ENCODE peak calls at places on chromosomes 4 and X, in eight cellular contexts. One of them, this sample, is unnamed.

GRCh38 chr4:3874525-3875110 is 108.4 kb downstream of the ADRA2C start:
- DNase-seq in mammary epithelial cell: no peak
- DNase-seq in stimulated activated CD4-positive, alpha-beta T cell treated with anti-CD3 and anti-CD28 coated beads, TNF-alpha, amount 100 ng/mL, for 1 hour: no peak
- DNase-seq in smooth muscle cell of the brain vasculature: no peak
- DNase-seq in NCI-H226: no peak
- DNase-seq in RCC 7860: no peak
- DNase-seq in HFFc6: no peak
- DNase-seq in non-pigmented ciliary epithelial cell: no peak
- DNase-seq in this sample: no peak

GRCh38 chr4:153467154-153467896 is 1.2 kb downstream of the TMEM131L start:
- DNase-seq in non-pigmented ciliary epithelial cell: no peak
- DNase-seq in NCI-H226: no peak
- DNase-seq in smooth muscle cell of the brain vasculature: no peak
- DNase-seq in RCC 7860: no peak
- DNase-seq in mammary epithelial cell: peak
- DNase-seq in stimulated activated CD4-positive, alpha-beta T cell treated with anti-CD3 and anti-CD28 coated beads, TNF-alpha, amount 100 ng/mL, for 1 hour: no peak
- DNase-seq in HFFc6: no peak
- DNase-seq in this sample: no peak

GRCh38 chrX:129772796-129773431 is 6.8 kb upstream of the SASH3 start:
- DNase-seq in stimulated activated CD4-positive, alpha-beta T cell treated with anti-CD3 and anti-CD28 coated beads, TNF-alpha, amount 100 ng/mL, for 1 hour: no peak
- DNase-seq in smooth muscle cell of the brain vasculature: no peak
- DNase-seq in non-pigmented ciliary epithelial cell: no peak
- DNase-seq in HFFc6: no peak
- DNase-seq in NCI-H226: no peak
- DNase-seq in RCC 7860: no peak
- DNase-seq in mammary epithelial cell: no peak
- DNase-seq in this sample: no peak

GRCh38 chrX:17732138-17732783 is 5.0 kb upstream of the SCML1 start:
- DNase-seq in smooth muscle cell of the brain vasculature: no peak
- DNase-seq in HFFc6: no peak
- DNase-seq in RCC 7860: no peak
- DNase-seq in NCI-H226: no peak
- DNase-seq in mammary epithelial cell: no peak
- DNase-seq in stimulated activated CD4-positive, alpha-beta T cell treated with anti-CD3 and anti-CD28 coated beads, TNF-alpha, amount 100 ng/mL, for 1 hour: no peak
- DNase-seq in non-pigmented ciliary epithelial cell: no peak
- DNase-seq in this sample: no peak

GRCh38 chrX:131617182-131617581 is 73.3 kb downstream of the OR13H1 start:
- DNase-seq in non-pigmented ciliary epithelial cell: no peak
- DNase-seq in smooth muscle cell of the brain vasculature: no peak
- DNase-seq in RCC 7860: peak
- DNase-seq in mammary epithelial cell: peak
- DNase-seq in NCI-H226: peak
- DNase-seq in HFFc6: peak
- DNase-seq in stimulated activated CD4-positive, alpha-beta T cell treated with anti-CD3 and anti-CD28 coated beads, TNF-alpha, amount 100 ng/mL, for 1 hour: no peak
- DNase-seq in this sample: peak

GRCh38 chr4:14783011-14783877 is 219.0 kb upstream of the CPEB2 start:
- DNase-seq in non-pigmented ciliary epithelial cell: peak
- DNase-seq in NCI-H226: peak
- DNase-seq in HFFc6: no peak
- DNase-seq in mammary epithelial cell: peak
- DNase-seq in RCC 7860: peak
- DNase-seq in smooth muscle cell of the brain vasculature: peak
- DNase-seq in stimulated activated CD4-positive, alpha-beta T cell treated with anti-CD3 and anti-CD28 coated beads, TNF-alpha, amount 100 ng/mL, for 1 hour: no peak
- DNase-seq in this sample: no peak

GRCh38 chrX:13472975-13473665 is 96.3 kb upstream of the EGFL6 start:
- DNase-seq in RCC 7860: no peak
- DNase-seq in NCI-H226: no peak
- DNase-seq in smooth muscle cell of the brain vasculature: no peak
- DNase-seq in stimulated activated CD4-positive, alpha-beta T cell treated with anti-CD3 and anti-CD28 coated beads, TNF-alpha, amount 100 ng/mL, for 1 hour: no peak
- DNase-seq in non-pigmented ciliary epithelial cell: no peak
- DNase-seq in mammary epithelial cell: no peak
- DNase-seq in HFFc6: no peak
- DNase-seq in this sample: no peak

GRCh38 chr4:112521123-112522116 is 5.4 kb upstream of the NEUROG2 start:
- DNase-seq in stimulated activated CD4-positive, alpha-beta T cell treated with anti-CD3 and anti-CD28 coated beads, TNF-alpha, amount 100 ng/mL, for 1 hour: no peak
- DNase-seq in RCC 7860: no peak
- DNase-seq in smooth muscle cell of the brain vasculature: no peak
- DNase-seq in mammary epithelial cell: no peak
- DNase-seq in non-pigmented ciliary epithelial cell: no peak
- DNase-seq in HFFc6: no peak
- DNase-seq in NCI-H226: no peak
- DNase-seq in this sample: no peak

GRCh38 chrX:116238093-116238492 is 67.5 kb downstream of the AGTR2 start:
- DNase-seq in mammary epithelial cell: peak
- DNase-seq in non-pigmented ciliary epithelial cell: no peak
- DNase-seq in NCI-H226: no peak
- DNase-seq in HFFc6: no peak
- DNase-seq in smooth muscle cell of the brain vasculature: no peak
- DNase-seq in RCC 7860: no peak
- DNase-seq in stimulated activated CD4-positive, alpha-beta T cell treated with anti-CD3 and anti-CD28 coated beads, TNF-alpha, amount 100 ng/mL, for 1 hour: no peak
- DNase-seq in this sample: no peak

GRCh38 chrX:151711787-151712186 is 4.0 kb upstream of the FATE1 start:
- DNase-seq in smooth muscle cell of the brain vasculature: no peak
- DNase-seq in NCI-H226: no peak
- DNase-seq in mammary epithelial cell: no peak
- DNase-seq in HFFc6: no peak
- DNase-seq in stimulated activated CD4-positive, alpha-beta T cell treated with anti-CD3 and anti-CD28 coated beads, TNF-alpha, amount 100 ng/mL, for 1 hour: no peak
- DNase-seq in RCC 7860: no peak
- DNase-seq in non-pigmented ciliary epithelial cell: no peak
- DNase-seq in this sample: no peak

GRCh38 chrX:19064175-19064574 is 58.1 kb downstream of the ADGRG2 start:
- DNase-seq in HFFc6: no peak
- DNase-seq in smooth muscle cell of the brain vasculature: peak
- DNase-seq in non-pigmented ciliary epithelial cell: peak
- DNase-seq in RCC 7860: no peak
- DNase-seq in mammary epithelial cell: no peak
- DNase-seq in NCI-H226: peak
- DNase-seq in stimulated activated CD4-positive, alpha-beta T cell treated with anti-CD3 and anti-CD28 coated beads, TNF-alpha, amount 100 ng/mL, for 1 hour: no peak
- DNase-seq in this sample: no peak

GRCh38 chrX:38864165-38864564 is 62.9 kb downstream of the MID1IP1 start:
- DNase-seq in RCC 7860: no peak
- DNase-seq in stimulated activated CD4-positive, alpha-beta T cell treated with anti-CD3 and anti-CD28 coated beads, TNF-alpha, amount 100 ng/mL, for 1 hour: no peak
- DNase-seq in smooth muscle cell of the brain vasculature: no peak
- DNase-seq in NCI-H226: no peak
- DNase-seq in mammary epithelial cell: no peak
- DNase-seq in non-pigmented ciliary epithelial cell: no peak
- DNase-seq in HFFc6: peak
- DNase-seq in this sample: no peak

GRCh38 chr4:8645753-8646124 is 53.2 kb downstream of the CPZ start:
- DNase-seq in stimulated activated CD4-positive, alpha-beta T cell treated with anti-CD3 and anti-CD28 coated beads, TNF-alpha, amount 100 ng/mL, for 1 hour: no peak
- DNase-seq in NCI-H226: no peak
- DNase-seq in mammary epithelial cell: no peak
- DNase-seq in RCC 7860: no peak
- DNase-seq in HFFc6: no peak
- DNase-seq in non-pigmented ciliary epithelial cell: no peak
- DNase-seq in smooth muscle cell of the brain vasculature: no peak
- DNase-seq in this sample: no peak

GRCh38 chr4:152000518-152000917 is 239.7 kb upstream of the GATB start:
- DNase-seq in non-pigmented ciliary epithelial cell: no peak
- DNase-seq in mammary epithelial cell: no peak
- DNase-seq in HFFc6: no peak
- DNase-seq in stimulated activated CD4-positive, alpha-beta T cell treated with anti-CD3 and anti-CD28 coated beads, TNF-alpha, amount 100 ng/mL, for 1 hour: no peak
- DNase-seq in smooth muscle cell of the brain vasculature: no peak
- DNase-seq in NCI-H226: no peak
- DNase-seq in RCC 7860: no peak
- DNase-seq in this sample: no peak

GRCh38 chrX:113996781-113997180 is 587.1 kb upstream of the HTR2C start:
- DNase-seq in mammary epithelial cell: no peak
- DNase-seq in non-pigmented ciliary epithelial cell: no peak
- DNase-seq in HFFc6: no peak
- DNase-seq in smooth muscle cell of the brain vasculature: no peak
- DNase-seq in NCI-H226: no peak
- DNase-seq in stimulated activated CD4-positive, alpha-beta T cell treated with anti-CD3 and anti-CD28 coated beads, TNF-alpha, amount 100 ng/mL, for 1 hour: no peak
- DNase-seq in RCC 7860: no peak
- DNase-seq in this sample: no peak

GRCh38 chrX:1587161-1587560 is 4.2 kb upstream of the AKAP17A start:
- DNase-seq in smooth muscle cell of the brain vasculature: no peak
- DNase-seq in RCC 7860: no peak
- DNase-seq in HFFc6: no peak
- DNase-seq in stimulated activated CD4-positive, alpha-beta T cell treated with anti-CD3 and anti-CD28 coated beads, TNF-alpha, amount 100 ng/mL, for 1 hour: no peak
- DNase-seq in non-pigmented ciliary epithelial cell: no peak
- DNase-seq in mammary epithelial cell: no peak
- DNase-seq in NCI-H226: no peak
- DNase-seq in this sample: no peak

GRCh38 chrX:109049903-109050302 is 313.5 kb upstream of the IRS4 start:
- DNase-seq in HFFc6: no peak
- DNase-seq in smooth muscle cell of the brain vasculature: no peak
- DNase-seq in RCC 7860: no peak
- DNase-seq in non-pigmented ciliary epithelial cell: no peak
- DNase-seq in mammary epithelial cell: no peak
- DNase-seq in stimulated activated CD4-positive, alpha-beta T cell treated with anti-CD3 and anti-CD28 coated beads, TNF-alpha, amount 100 ng/mL, for 1 hour: no peak
- DNase-seq in NCI-H226: no peak
- DNase-seq in this sample: no peak

GRCh38 chr4:84878090-84878489 is 88.4 kb downstream of the WDFY3 start:
- DNase-seq in stimulated activated CD4-positive, alpha-beta T cell treated with anti-CD3 and anti-CD28 coated beads, TNF-alpha, amount 100 ng/mL, for 1 hour: no peak
- DNase-seq in mammary epithelial cell: peak
- DNase-seq in RCC 7860: peak
- DNase-seq in NCI-H226: peak
- DNase-seq in smooth muscle cell of the brain vasculature: no peak
- DNase-seq in HFFc6: peak
- DNase-seq in non-pigmented ciliary epithelial cell: peak
- DNase-seq in this sample: peak

GRCh38 chr4:22434895-22435294 is 81.0 kb downstream of the ADGRA3 start:
- DNase-seq in NCI-H226: peak
- DNase-seq in HFFc6: peak
- DNase-seq in RCC 7860: no peak
- DNase-seq in stimulated activated CD4-positive, alpha-beta T cell treated with anti-CD3 and anti-CD28 coated beads, TNF-alpha, amount 100 ng/mL, for 1 hour: no peak
- DNase-seq in smooth muscle cell of the brain vasculature: peak
- DNase-seq in mammary epithelial cell: peak
- DNase-seq in non-pigmented ciliary epithelial cell: peak
- DNase-seq in this sample: no peak

GRCh38 chr4:180455226-180455625 is 1788.0 kb upstream of the TENM3 start:
- DNase-seq in RCC 7860: no peak
- DNase-seq in non-pigmented ciliary epithelial cell: no peak
- DNase-seq in HFFc6: no peak
- DNase-seq in NCI-H226: no peak
- DNase-seq in mammary epithelial cell: peak
- DNase-seq in smooth muscle cell of the brain vasculature: no peak
- DNase-seq in stimulated activated CD4-positive, alpha-beta T cell treated with anti-CD3 and anti-CD28 coated beads, TNF-alpha, amount 100 ng/mL, for 1 hour: no peak
- DNase-seq in this sample: no peak

GRCh38 chrX:42732506-42732905 is 45.5 kb downstream of the PPP1R2C start:
- DNase-seq in HFFc6: no peak
- DNase-seq in RCC 7860: no peak
- DNase-seq in stimulated activated CD4-positive, alpha-beta T cell treated with anti-CD3 and anti-CD28 coated beads, TNF-alpha, amount 100 ng/mL, for 1 hour: no peak
- DNase-seq in non-pigmented ciliary epithelial cell: no peak
- DNase-seq in smooth muscle cell of the brain vasculature: no peak
- DNase-seq in mammary epithelial cell: no peak
- DNase-seq in NCI-H226: peak
- DNase-seq in this sample: no peak

GRCh38 chr4:146243141-146243882 is 29.0 kb downstream of the REELD1 start:
- DNase-seq in non-pigmented ciliary epithelial cell: no peak
- DNase-seq in NCI-H226: no peak
- DNase-seq in smooth muscle cell of the brain vasculature: no peak
- DNase-seq in HFFc6: peak
- DNase-seq in RCC 7860: peak
- DNase-seq in mammary epithelial cell: no peak
- DNase-seq in stimulated activated CD4-positive, alpha-beta T cell treated with anti-CD3 and anti-CD28 coated beads, TNF-alpha, amount 100 ng/mL, for 1 hour: no peak
- DNase-seq in this sample: no peak

GRCh38 chr4:72896515-72896914 is 173.0 kb downstream of the COX18 start:
- DNase-seq in HFFc6: peak
- DNase-seq in mammary epithelial cell: peak
- DNase-seq in RCC 7860: no peak
- DNase-seq in smooth muscle cell of the brain vasculature: peak
- DNase-seq in NCI-H226: peak
- DNase-seq in non-pigmented ciliary epithelial cell: peak
- DNase-seq in stimulated activated CD4-positive, alpha-beta T cell treated with anti-CD3 and anti-CD28 coated beads, TNF-alpha, amount 100 ng/mL, for 1 hour: no peak
- DNase-seq in this sample: peak

GRCh38 chr4:4780634-4781287 is 78.7 kb upstream of the MSX1 start:
- DNase-seq in smooth muscle cell of the brain vasculature: no peak
- DNase-seq in HFFc6: peak
- DNase-seq in NCI-H226: peak
- DNase-seq in mammary epithelial cell: peak
- DNase-seq in RCC 7860: no peak
- DNase-seq in non-pigmented ciliary epithelial cell: peak
- DNase-seq in stimulated activated CD4-positive, alpha-beta T cell treated with anti-CD3 and anti-CD28 coated beads, TNF-alpha, amount 100 ng/mL, for 1 hour: no peak
- DNase-seq in this sample: no peak